ENCODE peak calls at places on chromosomes 12 and 14, in nine cellular contexts. Z is HuH-7.5, K is cardiac muscle cell, I is fibroblast of the aortic adventitia, N is ovary, L is hypothalamus, T is HS-5, E is caudate nucleus, O is body of pancreas. M is an unnamed sample.

GRCh38 chr12:88208661-88209060 is 66.6 kb downstream of the TMTC3 start:
- DNase-seq in O (no peak), I (no peak), K (no peak), L (no peak), Z (no peak), E (no peak), N (no peak), T (no peak), M (no peak)

GRCh38 chr12:9118161-9118560 is 2.4 kb upstream of the A2M start:
- DNase-seq in I (no peak), O (peak; percentile 67), K (no peak), Z (no peak), E (no peak), L (peak; percentile 30), T (no peak), N (no peak), M (peak; percentile 49)

GRCh38 chr12:65500121-65500846 is 221.8 kb downstream of the MSRB3 start:
- DNase-seq in I (peak; percentile 70), E (no peak), K (peak; percentile 54), T (peak; percentile 54), Z (no peak), O (no peak), L (no peak), N (no peak), M (no peak)

GRCh38 chr14:89540830-89541470 is 123.9 kb upstream of the FOXN3 start:
- DNase-seq in I (peak; percentile 70), L (no peak), N (no peak), O (no peak), T (peak; percentile 83), Z (no peak), E (no peak), K (peak; percentile 56), M (no peak)

GRCh38 chr12:57386187-57386720 is 44.6 kb downstream of the R3HDM2 start:
- DNase-seq in L (no peak), I (no peak), E (no peak), N (no peak), O (no peak), Z (no peak), T (no peak), K (no peak), M (no peak)

GRCh38 chr14:59098377-59098776 is 90.1 kb upstream of the DAAM1 start:
- DNase-seq in N (no peak), T (peak; percentile 84), O (no peak), K (peak; percentile 82), Z (no peak), L (no peak), I (peak; percentile 95), E (no peak), M (no peak)

GRCh38 chr12:63882844-63883243 is 38.3 kb downstream of the SRGAP1 start:
- DNase-seq in L (no peak), E (no peak), Z (no peak), T (no peak), N (no peak), O (peak; percentile 16), K (no peak), I (no peak), M (no peak)

GRCh38 chr12:43113153-43113552 is 438.9 kb downstream of the ADAMTS20 start:
- DNase-seq in I (peak; percentile 68), T (peak; percentile 34), N (no peak), K (peak; percentile 63), E (no peak), L (no peak), O (no peak), Z (no peak), M (no peak)

GRCh38 chr12:29807125-29807524 is 23.4 kb upstream of the TMTC1 start:
- DNase-seq in Z (no peak), O (no peak), T (no peak), I (no peak), E (no peak), K (no peak), N (no peak), L (no peak), M (no peak)

GRCh38 chr14:63051966-63052365 is 6.7 kb upstream of the KCNH5 start:
- DNase-seq in O (no peak), I (no peak), Z (no peak), T (no peak), K (no peak), L (no peak), N (no peak), E (no peak), M (no peak)